ENCODE peak calls at places on chromosome X, in five cellular contexts. J is fibroblast of lung, Q is PC-3, K is GM23338, D is HCT116. B is an unnamed sample.

GRCh38 chrX:29082558-29082957 is 495.3 kb downstream of the IL1RAPL1 start:
- DNase-seq in D (no peak), Q (no peak), J (no peak), K (no peak), B (no peak)

GRCh38 chrX:144592036-144592435 is 655.3 kb upstream of the SPANXN1 start:
- DNase-seq in Q (no peak), J (no peak), K (no peak), D (no peak), B (no peak)

GRCh38 chrX:10173331-10173900 is 16.6 kb downstream of the CLCN4 start:
- DNase-seq in J (peak; percentile 50), Q (no peak), D (no peak), K (peak; percentile 90), B (peak; percentile 82)

GRCh38 chrX:9456250-9457074 is 8.4 kb upstream of the TBL1X start:
- DNase-seq in J (peak; percentile 28), K (no peak), Q (peak; percentile 11), D (no peak), B (no peak)

GRCh38 chrX:16436348-16437188 is 213.4 kb upstream of the S100G start:
- DNase-seq in D (peak; percentile 65), J (peak; percentile 75), K (peak; percentile 79), Q (peak; percentile 91), B (peak; percentile 89)

GRCh38 chrX:118694628-118695027 is 32.8 kb upstream of the IL13RA1 start:
- DNase-seq in J (no peak), Q (no peak), D (no peak), K (no peak), B (no peak)

GRCh38 chrX:150018931-150019331 is 80.6 kb upstream of the EOLA2 start:
- DNase-seq in K (no peak), J (peak; percentile 50), D (no peak), Q (no peak), B (no peak)

GRCh38 chrX:131392666-131393065 is 103.6 kb upstream of the IGSF1 start:
- DNase-seq in Q (no peak), J (no peak), K (no peak), D (no peak), B (no peak)

GRCh38 chrX:128106630-128107029 is 54.4 kb upstream of the ACTRT1 start:
- DNase-seq in Q (peak; percentile 42), D (no peak), K (peak; percentile 50), J (no peak), B (peak; percentile 22)

GRCh38 chrX:129523076-129524055 is at the start of gene SMARCA1:
- DNase-seq in J (peak; percentile 70), D (peak; percentile 16), K (peak; percentile 62), Q (peak; percentile 12), B (peak; percentile 84)

GRCh38 chrX:123731987-123732678 is 719 bp downstream of the THOC2 start:
- DNase-seq in J (peak; percentile 34), K (peak; percentile 5), D (no peak), Q (peak; percentile 15), B (peak; percentile 41)

GRCh38 chrX:96483642-96484160 is 200.9 kb upstream of the DIAPH2 start:
- DNase-seq in Q (no peak), D (no peak), J (no peak), K (peak; percentile 2), B (no peak)

GRCh38 chrX:56726609-56727008 is 2.4 kb upstream of the NBDY start:
- DNase-seq in Q (peak; percentile 56), K (peak; percentile 60), D (no peak), J (peak; percentile 64), B (peak; percentile 65)

GRCh38 chrX:45668686-45669443 is 468.2 kb upstream of the DIPK2B start:
- DNase-seq in J (peak; percentile 88), K (no peak), D (peak; percentile 78), Q (peak; percentile 81), B (no peak)

GRCh38 chrX:153646620-153647373 is at the start of gene DUSP9:
- DNase-seq in K (peak; percentile 66), D (no peak), J (no peak), Q (peak; percentile 61), B (peak; percentile 72)

GRCh38 chrX:139969286-139969685 is 4.0 kb upstream of the CXorf66 start:
- DNase-seq in J (no peak), K (peak; percentile 3), Q (no peak), D (no peak), B (no peak)

GRCh38 chrX:48606091-48606490 is 8.8 kb downstream of the WDR13 start:
- DNase-seq in Q (no peak), K (peak; percentile 62), D (no peak), J (no peak), B (no peak)

GRCh38 chrX:46572295-46572936 is 1.1 kb upstream of the CHST7 start:
- DNase-seq in J (no peak), K (no peak), Q (no peak), D (no peak), B (no peak)

GRCh38 chrX:103556941-103557340 is 28.4 kb upstream of the TCEAL4 start:
- DNase-seq in D (no peak), J (no peak), Q (peak; percentile 32), K (peak; percentile 9), B (peak; percentile 29)

GRCh38 chrX:86171366-86171765 is 23.1 kb downstream of the DACH2 start:
- DNase-seq in D (no peak), Q (peak; percentile 28), J (peak; percentile 65), K (peak; percentile 69), B (peak; percentile 39)

GRCh38 chrX:150602296-150602695 is 33.9 kb downstream of the MTM1 start:
- DNase-seq in K (no peak), Q (no peak), J (no peak), D (no peak), B (no peak)

GRCh38 chrX:103791233-103791632 is 14.6 kb downstream of the PLP1 start:
- DNase-seq in D (no peak), J (no peak), Q (no peak), K (no peak), B (no peak)

GRCh38 chrX:17638731-17639130 is 98.6 kb upstream of the SCML1 start:
- DNase-seq in D (no peak), Q (no peak), J (no peak), K (no peak), B (no peak)

GRCh38 chrX:136856527-136856926 is 24.0 kb downstream of the RBMX start:
- DNase-seq in D (no peak), J (no peak), Q (no peak), K (no peak), B (no peak)

GRCh38 chrX:12978205-12979010 is 3.5 kb downstream of the TMSB4X start:
- DNase-seq in Q (peak; percentile 48), D (no peak), J (peak; percentile 79), K (peak; percentile 48), B (peak; percentile 75)

GRCh38 chrX:38654302-38654701 is 93.0 kb downstream of the TSPAN7 start:
- DNase-seq in J (peak; percentile 40), K (peak; percentile 36), D (peak; percentile 7), Q (peak; percentile 58), B (peak; percentile 35)

GRCh38 chrX:102712216-102712966 is at the start of gene GPRASP2:
- DNase-seq in K (peak; percentile 58), J (no peak), Q (peak; percentile 46), D (no peak), B (peak; percentile 48)

GRCh38 chrX:134546187-134546586 is 86.2 kb downstream of the HPRT1 start:
- DNase-seq in Q (no peak), K (peak; percentile 20), D (no peak), J (no peak), B (no peak)

GRCh38 chrX:134548844-134549205 is 88.9 kb downstream of the HPRT1 start:
- DNase-seq in D (no peak), J (no peak), K (peak; percentile 30), Q (no peak), B (no peak)

GRCh38 chrX:134545524-134545923 is 85.6 kb downstream of the HPRT1 start:
- DNase-seq in Q (no peak), K (peak; percentile 45), D (no peak), J (no peak), B (no peak)

GRCh38 chrX:134548257-134548732 is 88.3 kb downstream of the HPRT1 start:
- DNase-seq in D (no peak), K (peak; percentile 27), Q (peak; percentile 21), J (no peak), B (no peak)

GRCh38 chrX:134547047-134547679 is 87.2 kb downstream of the HPRT1 start:
- DNase-seq in J (peak; percentile 60), Q (no peak), K (no peak), D (no peak), B (no peak)
- H3K4me1 ChIP-seq in J (peaks cover 6% of the 10 kb centered on the region), Q (peaks cover 46% of the 10 kb centered on the region), K (peaks cover 56% of the 10 kb centered on the region), D (peaks cover 6% of the 10 kb centered on the region), B (no peaks in the 10 kb centered on the region)

DNA sequence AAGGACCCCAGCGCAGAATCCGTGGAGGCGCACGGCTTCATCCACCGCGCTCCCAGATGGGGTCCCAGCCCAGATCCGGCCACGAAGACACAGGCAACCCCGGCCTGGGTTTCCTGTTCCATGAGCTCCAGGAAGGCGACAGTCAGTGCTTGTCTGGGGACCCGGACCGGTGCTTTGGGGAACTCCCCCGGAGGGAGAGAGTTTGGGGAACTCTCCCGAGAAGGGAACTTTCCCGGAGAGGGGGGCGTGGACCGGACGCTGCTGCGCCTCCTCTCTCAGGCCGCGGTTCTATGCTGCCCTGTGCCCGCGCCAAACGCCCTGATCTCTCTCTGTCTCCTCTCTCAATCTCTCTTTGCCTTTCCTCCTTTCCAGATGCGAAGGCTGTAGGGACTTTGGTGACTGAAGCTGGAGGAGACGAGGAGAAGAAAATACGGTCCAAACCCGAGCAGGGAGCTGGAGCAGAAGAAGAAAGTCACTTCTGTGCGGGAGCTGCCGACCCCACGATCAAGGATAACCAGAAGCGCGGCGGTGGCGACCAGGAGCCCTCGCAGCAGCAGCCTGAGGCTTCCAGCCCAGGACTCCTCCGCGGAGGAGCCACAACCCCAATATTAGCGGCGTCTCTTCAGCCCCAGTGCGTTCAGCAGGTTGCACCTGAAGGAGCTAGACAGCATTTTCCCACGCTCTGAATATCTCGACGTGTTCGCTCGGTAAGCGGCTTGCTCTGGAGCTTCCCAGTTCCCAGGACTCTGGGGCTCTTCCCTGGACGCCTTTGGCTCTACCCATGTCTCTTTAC is 47.6 kb upstream of the NKAP start:
- DNase-seq in Q (no peak), J (no peak), K (peak; percentile 47), D (no peak), B (peak; percentile 11)
- TF ChIP-seq EZH2 in Q (peak; percentile 41), J (no peak), K (peak; percentile 85), D (no peak), B (peak; percentile 33)

DNA sequence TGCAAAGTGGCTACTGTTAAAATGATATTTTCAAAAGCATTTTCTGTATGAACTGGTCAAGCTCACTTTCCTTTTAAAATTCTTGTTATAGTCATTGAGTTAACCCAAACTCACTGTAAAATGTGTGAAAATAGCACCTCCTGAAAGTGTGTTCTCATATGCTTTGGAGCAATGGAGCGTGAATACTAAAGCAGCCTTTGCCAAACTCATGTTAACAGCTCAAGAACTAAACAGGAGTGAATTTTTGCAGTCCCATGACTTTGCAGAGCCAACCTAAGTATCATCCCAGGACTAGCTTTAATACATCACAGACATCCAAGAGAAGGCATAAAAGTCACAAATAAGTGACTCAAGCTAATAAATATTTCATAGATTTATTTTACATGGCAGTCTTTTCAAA is 2.3 kb downstream of the AMMECR1 start:
- DNase-seq in Q (no peak), D (no peak), K (no peak), J (no peak), B (no peak)
- H3K4me1 ChIP-seq in Q (peaks cover 22% of the 10 kb centered on the region), D (no peaks in the 10 kb centered on the region), K (peaks cover 56% of the 10 kb centered on the region), J (peaks cover 2% of the 10 kb centered on the region), B (peaks cover 6% of the 10 kb centered on the region)

DNA sequence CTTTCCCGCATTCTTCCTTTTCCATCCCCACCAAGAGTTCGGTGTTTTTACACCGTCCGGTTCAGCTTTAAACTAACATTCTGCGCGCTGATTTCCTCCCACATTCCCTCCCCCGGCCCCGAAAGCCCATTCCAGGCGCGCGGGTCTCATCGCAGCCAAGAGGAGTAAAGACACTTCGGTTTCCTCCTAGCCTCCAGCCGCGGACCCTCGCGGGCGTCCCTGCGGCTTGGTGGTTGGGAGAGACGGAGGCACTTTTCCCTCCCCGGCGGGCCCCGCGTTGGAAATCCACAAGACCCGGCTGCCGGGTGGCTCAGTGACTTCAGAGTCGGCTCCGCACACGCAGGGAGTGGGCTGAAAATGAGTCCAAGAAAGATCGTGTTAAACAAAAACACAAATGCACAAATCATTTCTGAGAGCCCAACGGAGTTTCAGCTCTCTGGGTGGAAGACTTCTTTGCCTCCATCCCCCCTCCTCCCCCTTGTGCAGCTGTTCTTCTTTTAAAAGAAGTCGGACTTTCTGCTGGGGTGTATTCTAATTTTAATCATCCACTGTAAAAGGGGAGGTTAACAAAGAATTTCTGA is 2.0 kb upstream of the ARX start:
- DNase-seq in J (no peak), K (no peak), Q (no peak), D (no peak), B (no peak)
- TF ChIP-seq EZH2 in J (peak; percentile 86), K (peak; percentile 55), Q (no peak), D (no peak), B (peak; percentile 100)

B was measured in hepatocyte.